ENCODE peak calls at places on chromosomes 1 and 21, in seven cellular contexts. One of them, this sample, is unnamed.

GRCh38 chr1:45922374-45922773 is 119.0 kb downstream of the MAST2 start:
- DNase-seq in left ventricle myocardium inferior: peak
- DNase-seq in CD8-positive, alpha-beta T cell: no peak
- DNase-seq in upper lobe of left lung: no peak
- DNase-seq in ovary: no peak
- DNase-seq in Karpas-422: no peak
- DNase-seq in HepG2: no peak
- DNase-seq in this sample: no peak

GRCh38 chr1:201666645-201667044 is 127.7 kb downstream of the NAV1 start:
- DNase-seq in CD8-positive, alpha-beta T cell: no peak
- DNase-seq in ovary: no peak
- DNase-seq in Karpas-422: no peak
- DNase-seq in left ventricle myocardium inferior: no peak
- DNase-seq in upper lobe of left lung: no peak
- DNase-seq in HepG2: no peak
- DNase-seq in this sample: no peak

GRCh38 chr1:211762206-211762605 is 68.4 kb downstream of the LPGAT1 start:
- DNase-seq in ovary: no peak
- DNase-seq in left ventricle myocardium inferior: no peak
- DNase-seq in upper lobe of left lung: no peak
- DNase-seq in HepG2: no peak
- DNase-seq in Karpas-422: no peak
- DNase-seq in CD8-positive, alpha-beta T cell: no peak
- DNase-seq in this sample: no peak

GRCh38 chr1:147273409-147274307 is 31.2 kb downstream of the CHD1L start:
- DNase-seq in left ventricle myocardium inferior: no peak
- DNase-seq in ovary: no peak
- DNase-seq in HepG2: peak
- DNase-seq in CD8-positive, alpha-beta T cell: no peak
- DNase-seq in Karpas-422: peak
- DNase-seq in upper lobe of left lung: no peak
- DNase-seq in this sample: peak

GRCh38 chr1:159205225-159205624 is 550 bp downstream of the ACKR1 start:
- DNase-seq in CD8-positive, alpha-beta T cell: no peak
- DNase-seq in HepG2: no peak
- DNase-seq in ovary: no peak
- DNase-seq in left ventricle myocardium inferior: no peak
- DNase-seq in Karpas-422: no peak
- DNase-seq in upper lobe of left lung: no peak
- DNase-seq in this sample: no peak

GRCh38 chr1:39189592-39190041 is 14.9 kb upstream of the MACF1 start:
- DNase-seq in HepG2: peak
- DNase-seq in left ventricle myocardium inferior: no peak
- DNase-seq in ovary: no peak
- DNase-seq in upper lobe of left lung: no peak
- DNase-seq in CD8-positive, alpha-beta T cell: no peak
- DNase-seq in Karpas-422: no peak
- DNase-seq in this sample: no peak

GRCh38 chr1:8133190-8133589 is 107.1 kb upstream of the ERRFI1 start:
- DNase-seq in HepG2: no peak
- DNase-seq in upper lobe of left lung: no peak
- DNase-seq in CD8-positive, alpha-beta T cell: no peak
- DNase-seq in Karpas-422: no peak
- DNase-seq in ovary: no peak
- DNase-seq in left ventricle myocardium inferior: no peak
- DNase-seq in this sample: no peak

GRCh38 chr1:12616709-12617373 is 1.2 kb downstream of the DHRS3 start:
- DNase-seq in CD8-positive, alpha-beta T cell: no peak
- DNase-seq in ovary: peak
- DNase-seq in left ventricle myocardium inferior: peak
- DNase-seq in upper lobe of left lung: peak
- DNase-seq in Karpas-422: no peak
- DNase-seq in HepG2: no peak
- DNase-seq in this sample: no peak

GRCh38 chr1:18041107-18041506 is 66.5 kb upstream of the IGSF21 start:
- DNase-seq in ovary: no peak
- DNase-seq in left ventricle myocardium inferior: no peak
- DNase-seq in HepG2: no peak
- DNase-seq in CD8-positive, alpha-beta T cell: no peak
- DNase-seq in upper lobe of left lung: no peak
- DNase-seq in Karpas-422: peak
- DNase-seq in this sample: no peak

GRCh38 chr1:9200441-9200840 is 34.1 kb upstream of the H6PD start:
- DNase-seq in left ventricle myocardium inferior: no peak
- DNase-seq in ovary: no peak
- DNase-seq in CD8-positive, alpha-beta T cell: no peak
- DNase-seq in upper lobe of left lung: no peak
- DNase-seq in Karpas-422: no peak
- DNase-seq in HepG2: no peak
- DNase-seq in this sample: no peak

GRCh38 chr1:220876511-220877347 is 2.5 kb upstream of the HLX start:
- DNase-seq in upper lobe of left lung: peak
- DNase-seq in CD8-positive, alpha-beta T cell: no peak
- DNase-seq in HepG2: no peak
- DNase-seq in Karpas-422: no peak
- DNase-seq in ovary: no peak
- DNase-seq in left ventricle myocardium inferior: no peak
- DNase-seq in this sample: no peak

GRCh38 chr1:168783831-168784230 is 54.8 kb upstream of the DPT start:
- DNase-seq in CD8-positive, alpha-beta T cell: no peak
- DNase-seq in HepG2: no peak
- DNase-seq in ovary: no peak
- DNase-seq in upper lobe of left lung: no peak
- DNase-seq in left ventricle myocardium inferior: no peak
- DNase-seq in Karpas-422: no peak
- DNase-seq in this sample: no peak

GRCh38 chr21:31609081-31609480 is 50.4 kb upstream of the SOD1 start:
- DNase-seq in HepG2: no peak
- DNase-seq in Karpas-422: peak
- DNase-seq in upper lobe of left lung: no peak
- DNase-seq in ovary: no peak
- DNase-seq in left ventricle myocardium inferior: no peak
- DNase-seq in CD8-positive, alpha-beta T cell: no peak
- DNase-seq in this sample: no peak

GRCh38 chr1:187070076-187070475 is 241.3 kb downstream of the PLA2G4A start:
- DNase-seq in CD8-positive, alpha-beta T cell: no peak
- DNase-seq in Karpas-422: no peak
- DNase-seq in upper lobe of left lung: no peak
- DNase-seq in left ventricle myocardium inferior: no peak
- DNase-seq in HepG2: no peak
- DNase-seq in ovary: no peak
- DNase-seq in this sample: no peak

GRCh38 chr1:29240400-29240837 is 4.1 kb downstream of the PTPRU start:
- DNase-seq in upper lobe of left lung: no peak
- DNase-seq in HepG2: no peak
- DNase-seq in CD8-positive, alpha-beta T cell: no peak
- DNase-seq in Karpas-422: no peak
- DNase-seq in ovary: no peak
- DNase-seq in left ventricle myocardium inferior: no peak
- DNase-seq in this sample: no peak

GRCh38 chr1:112674986-112675727 is 698 bp downstream of the MOV10 start:
- DNase-seq in HepG2: peak
- DNase-seq in upper lobe of left lung: no peak
- DNase-seq in left ventricle myocardium inferior: peak
- DNase-seq in CD8-positive, alpha-beta T cell: peak
- DNase-seq in Karpas-422: peak
- DNase-seq in ovary: peak
- DNase-seq in this sample: no peak

GRCh38 chr21:20802631-20803260 is 195.5 kb upstream of the NCAM2 start:
- DNase-seq in left ventricle myocardium inferior: no peak
- DNase-seq in CD8-positive, alpha-beta T cell: no peak
- DNase-seq in Karpas-422: no peak
- DNase-seq in ovary: no peak
- DNase-seq in HepG2: no peak
- DNase-seq in upper lobe of left lung: no peak
- DNase-seq in this sample: no peak

GRCh38 chr1:111888740-111889376 is 100.6 kb downstream of the KCND3 start:
- DNase-seq in HepG2: no peak
- DNase-seq in CD8-positive, alpha-beta T cell: no peak
- DNase-seq in Karpas-422: no peak
- DNase-seq in left ventricle myocardium inferior: no peak
- DNase-seq in ovary: no peak
- DNase-seq in upper lobe of left lung: no peak
- DNase-seq in this sample: no peak

GRCh38 chr1:201540846-201541735 is 2.2 kb downstream of the NAV1 start:
- DNase-seq in Karpas-422: peak
- DNase-seq in HepG2: no peak
- DNase-seq in upper lobe of left lung: no peak
- DNase-seq in left ventricle myocardium inferior: no peak
- DNase-seq in ovary: no peak
- DNase-seq in CD8-positive, alpha-beta T cell: no peak
- DNase-seq in this sample: no peak

GRCh38 chr1:70066711-70067110 is 138.7 kb downstream of the LRRC40 start:
- DNase-seq in Karpas-422: no peak
- DNase-seq in ovary: no peak
- DNase-seq in left ventricle myocardium inferior: no peak
- DNase-seq in upper lobe of left lung: no peak
- DNase-seq in CD8-positive, alpha-beta T cell: no peak
- DNase-seq in HepG2: no peak
- DNase-seq in this sample: no peak

GRCh38 chr1:70061229-70061628 is 144.2 kb downstream of the LRRC40 start:
- DNase-seq in HepG2: no peak
- DNase-seq in left ventricle myocardium inferior: no peak
- DNase-seq in upper lobe of left lung: no peak
- DNase-seq in CD8-positive, alpha-beta T cell: no peak
- DNase-seq in ovary: no peak
- DNase-seq in Karpas-422: no peak
- DNase-seq in this sample: no peak

DNA sequence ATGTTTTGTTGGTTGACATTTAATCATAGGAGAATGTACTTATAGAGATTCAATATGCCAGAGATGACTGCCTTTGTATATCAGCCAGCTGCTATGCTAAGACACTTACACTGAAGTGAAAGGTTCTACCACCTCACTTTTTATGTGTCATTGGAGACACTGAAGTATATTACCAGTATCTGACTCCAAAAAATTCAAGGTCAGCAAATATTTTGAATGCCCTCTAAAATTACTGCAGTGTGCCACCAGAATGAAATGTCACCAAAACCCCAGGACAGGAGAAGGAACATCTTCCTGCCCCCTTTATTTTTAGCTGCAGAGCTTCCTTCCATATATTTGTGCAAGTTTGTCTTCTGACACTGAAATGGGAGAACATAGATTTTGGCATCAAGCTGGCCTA is 141.5 kb downstream of the LRRC40 start:
- DNase-seq in upper lobe of left lung: no peak
- DNase-seq in left ventricle myocardium inferior: no peak
- DNase-seq in CD8-positive, alpha-beta T cell: no peak
- DNase-seq in HepG2: no peak
- DNase-seq in ovary: no peak
- DNase-seq in Karpas-422: no peak
- DNase-seq in this sample: no peak
- H3K4me3 ChIP-seq in upper lobe of left lung: no peak
- H3K4me3 ChIP-seq in left ventricle myocardium inferior: no peak
- H3K4me3 ChIP-seq in CD8-positive, alpha-beta T cell: no peak
- H3K4me3 ChIP-seq in HepG2: no peak
- H3K4me3 ChIP-seq in ovary: no peak
- H3K4me3 ChIP-seq in Karpas-422: no peak
- H3K4me3 ChIP-seq in this sample: no peak

GRCh38 chr1:153260980-153261792 is 1.7 kb downstream of the LORICRIN start:
- DNase-seq in ovary: peak
- DNase-seq in left ventricle myocardium inferior: peak
- DNase-seq in upper lobe of left lung: no peak
- DNase-seq in CD8-positive, alpha-beta T cell: no peak
- DNase-seq in HepG2: no peak
- DNase-seq in Karpas-422: no peak
- DNase-seq in this sample: no peak
- H3K4me3 ChIP-seq in ovary: peak
- H3K4me3 ChIP-seq in left ventricle myocardium inferior: peak
- H3K4me3 ChIP-seq in upper lobe of left lung: peak
- H3K4me3 ChIP-seq in CD8-positive, alpha-beta T cell: peak
- H3K4me3 ChIP-seq in HepG2: no peak
- H3K4me3 ChIP-seq in Karpas-422: no peak
- H3K4me3 ChIP-seq in this sample: peak

DNA sequence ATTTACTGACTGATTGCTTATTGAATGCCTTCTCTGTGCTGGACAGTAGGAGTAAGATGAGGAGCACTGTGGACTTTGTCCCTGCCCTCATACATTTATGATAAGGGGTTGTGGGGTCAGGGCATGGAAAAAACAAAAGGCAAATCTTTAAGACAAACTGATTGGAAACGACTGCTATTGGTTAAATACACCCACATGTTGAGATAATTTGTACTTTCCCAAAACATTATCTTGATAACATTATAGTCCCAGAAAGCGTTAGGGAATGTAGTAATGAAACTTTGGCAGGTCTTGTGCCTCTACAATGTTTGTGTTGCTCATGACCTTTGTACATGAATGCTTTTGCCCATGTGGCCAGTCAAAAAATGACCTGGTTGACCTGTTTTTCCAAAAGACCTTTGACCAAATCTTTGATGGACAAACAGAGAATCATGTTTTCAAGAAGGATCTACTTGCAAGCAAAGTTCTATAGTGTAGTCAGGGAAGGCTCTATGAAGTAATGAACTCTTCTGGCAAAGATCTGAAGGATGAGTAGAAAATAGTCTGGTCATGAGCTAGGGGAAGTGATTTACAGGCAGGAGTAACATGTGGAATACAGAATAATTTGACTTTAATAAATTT is 50.9 kb downstream of the LEPR start:
- DNase-seq in HepG2: peak
- DNase-seq in upper lobe of left lung: no peak
- DNase-seq in CD8-positive, alpha-beta T cell: no peak
- DNase-seq in Karpas-422: no peak
- DNase-seq in ovary: no peak
- DNase-seq in left ventricle myocardium inferior: no peak
- DNase-seq in this sample: no peak
- H3K4me3 ChIP-seq in HepG2: peak
- H3K4me3 ChIP-seq in upper lobe of left lung: no peak
- H3K4me3 ChIP-seq in CD8-positive, alpha-beta T cell: no peak
- H3K4me3 ChIP-seq in Karpas-422: no peak
- H3K4me3 ChIP-seq in ovary: no peak
- H3K4me3 ChIP-seq in left ventricle myocardium inferior: no peak
- H3K4me3 ChIP-seq in this sample: no peak

GRCh38 chr1:180627411-180627810 is 4.4 kb upstream of the XPR1 start:
- DNase-seq in left ventricle myocardium inferior: no peak
- DNase-seq in CD8-positive, alpha-beta T cell: no peak
- DNase-seq in upper lobe of left lung: no peak
- DNase-seq in HepG2: no peak
- DNase-seq in ovary: no peak
- DNase-seq in Karpas-422: peak
- DNase-seq in this sample: no peak
- H3K4me3 ChIP-seq in left ventricle myocardium inferior: no peak
- H3K4me3 ChIP-seq in CD8-positive, alpha-beta T cell: no peak
- H3K4me3 ChIP-seq in upper lobe of left lung: no peak
- H3K4me3 ChIP-seq in HepG2: no peak
- H3K4me3 ChIP-seq in ovary: no peak
- H3K4me3 ChIP-seq in Karpas-422: peak
- H3K4me3 ChIP-seq in this sample: no peak